ENCODE peak calls at places on chromosome 1, in five cellular contexts. One of them, this sample, is unnamed.

GRCh38 chr1:21262282-21263051 is 27.8 kb downstream of the ECE1 start:
- DNase-seq in heart right ventricle: peak
- DNase-seq in HTR-8/SVneo: no peak
- DNase-seq in naive thymus-derived CD4-positive, alpha-beta T cell: no peak
- DNase-seq in iPS-NIHi11: no peak
- DNase-seq in this sample: peak

GRCh38 chr1:19448491-19449439 is 36.6 kb downstream of the CAPZB start:
- DNase-seq in heart right ventricle: peak
- DNase-seq in HTR-8/SVneo: peak
- DNase-seq in naive thymus-derived CD4-positive, alpha-beta T cell: no peak
- DNase-seq in iPS-NIHi11: no peak
- DNase-seq in this sample: peak

GRCh38 chr1:61606448-61607312 is 118.3 kb downstream of the TM2D1 start:
- DNase-seq in heart right ventricle: peak
- DNase-seq in HTR-8/SVneo: no peak
- DNase-seq in naive thymus-derived CD4-positive, alpha-beta T cell: no peak
- DNase-seq in iPS-NIHi11: no peak
- DNase-seq in this sample: peak

GRCh38 chr1:147580200-147580557 is 38.9 kb downstream of the BCL9 start:
- DNase-seq in heart right ventricle: no peak
- DNase-seq in HTR-8/SVneo: peak
- DNase-seq in naive thymus-derived CD4-positive, alpha-beta T cell: peak
- DNase-seq in iPS-NIHi11: no peak
- DNase-seq in this sample: no peak

GRCh38 chr1:195799016-195799415 is 809.2 kb downstream of the KCNT2 start:
- DNase-seq in heart right ventricle: no peak
- DNase-seq in HTR-8/SVneo: no peak
- DNase-seq in naive thymus-derived CD4-positive, alpha-beta T cell: no peak
- DNase-seq in iPS-NIHi11: no peak
- DNase-seq in this sample: no peak

GRCh38 chr1:224203243-224204016 is 20.4 kb downstream of the DEGS1 start:
- DNase-seq in heart right ventricle: peak
- DNase-seq in HTR-8/SVneo: no peak
- DNase-seq in naive thymus-derived CD4-positive, alpha-beta T cell: no peak
- DNase-seq in iPS-NIHi11: peak
- DNase-seq in this sample: peak

GRCh38 chr1:46725736-46726108 is 6.8 kb upstream of the EFCAB14 start:
- DNase-seq in heart right ventricle: no peak
- DNase-seq in HTR-8/SVneo: no peak
- DNase-seq in naive thymus-derived CD4-positive, alpha-beta T cell: no peak
- DNase-seq in iPS-NIHi11: no peak
- DNase-seq in this sample: no peak

GRCh38 chr1:111603979-111604378 is 15.6 kb upstream of the RAP1A start:
- DNase-seq in heart right ventricle: no peak
- DNase-seq in HTR-8/SVneo: no peak
- DNase-seq in naive thymus-derived CD4-positive, alpha-beta T cell: peak
- DNase-seq in iPS-NIHi11: no peak
- DNase-seq in this sample: no peak

GRCh38 chr1:119799599-119800177 is 11.6 kb downstream of the REG4 start:
- DNase-seq in heart right ventricle: no peak
- DNase-seq in HTR-8/SVneo: no peak
- DNase-seq in naive thymus-derived CD4-positive, alpha-beta T cell: no peak
- DNase-seq in iPS-NIHi11: no peak
- DNase-seq in this sample: no peak

GRCh38 chr1:22930235-22930912 is 42.3 kb downstream of the LACTBL1 start:
- DNase-seq in heart right ventricle: peak
- DNase-seq in HTR-8/SVneo: peak
- DNase-seq in naive thymus-derived CD4-positive, alpha-beta T cell: no peak
- DNase-seq in iPS-NIHi11: peak
- DNase-seq in this sample: no peak

GRCh38 chr1:168550971-168551370 is 7.2 kb upstream of the XCL2 start:
- DNase-seq in heart right ventricle: no peak
- DNase-seq in HTR-8/SVneo: no peak
- DNase-seq in naive thymus-derived CD4-positive, alpha-beta T cell: no peak
- DNase-seq in iPS-NIHi11: no peak
- DNase-seq in this sample: no peak

GRCh38 chr1:28594661-28595411 is 2.8 kb downstream of the RAB42 start:
- DNase-seq in heart right ventricle: no peak
- DNase-seq in HTR-8/SVneo: peak
- DNase-seq in naive thymus-derived CD4-positive, alpha-beta T cell: no peak
- DNase-seq in iPS-NIHi11: no peak
- DNase-seq in this sample: no peak

GRCh38 chr1:31374511-31375196 is 1.8 kb upstream of the FABP3 start:
- DNase-seq in heart right ventricle: peak
- DNase-seq in HTR-8/SVneo: no peak
- DNase-seq in naive thymus-derived CD4-positive, alpha-beta T cell: no peak
- DNase-seq in iPS-NIHi11: no peak
- DNase-seq in this sample: peak

GRCh38 chr1:77282866-77283539 is 1.2 kb downstream of the AK5 start:
- DNase-seq in heart right ventricle: no peak
- DNase-seq in HTR-8/SVneo: no peak
- DNase-seq in naive thymus-derived CD4-positive, alpha-beta T cell: peak
- DNase-seq in iPS-NIHi11: peak
- DNase-seq in this sample: no peak

GRCh38 chr1:231248778-231249177 is 7.8 kb downstream of the GNPAT start:
- DNase-seq in heart right ventricle: no peak
- DNase-seq in HTR-8/SVneo: no peak
- DNase-seq in naive thymus-derived CD4-positive, alpha-beta T cell: no peak
- DNase-seq in iPS-NIHi11: no peak
- DNase-seq in this sample: no peak

GRCh38 chr1:67674260-67675011 is 10.6 kb upstream of the GADD45A start:
- DNase-seq in heart right ventricle: peak
- DNase-seq in HTR-8/SVneo: no peak
- DNase-seq in naive thymus-derived CD4-positive, alpha-beta T cell: peak
- DNase-seq in iPS-NIHi11: peak
- DNase-seq in this sample: peak

GRCh38 chr1:117161887-117162286 is 40.3 kb upstream of the TRIM45 start:
- DNase-seq in heart right ventricle: no peak
- DNase-seq in HTR-8/SVneo: no peak
- DNase-seq in naive thymus-derived CD4-positive, alpha-beta T cell: no peak
- DNase-seq in iPS-NIHi11: no peak
- DNase-seq in this sample: no peak

GRCh38 chr1:180382326-180383115 is 119.9 kb downstream of the ACBD6 start:
- DNase-seq in heart right ventricle: no peak
- DNase-seq in HTR-8/SVneo: no peak
- DNase-seq in naive thymus-derived CD4-positive, alpha-beta T cell: no peak
- DNase-seq in iPS-NIHi11: no peak
- DNase-seq in this sample: no peak

GRCh38 chr1:9211291-9211811 is 23.2 kb upstream of the H6PD start:
- DNase-seq in heart right ventricle: no peak
- DNase-seq in HTR-8/SVneo: peak
- DNase-seq in naive thymus-derived CD4-positive, alpha-beta T cell: no peak
- DNase-seq in iPS-NIHi11: no peak
- DNase-seq in this sample: no peak

GRCh38 chr1:93419344-93419743 is 28.6 kb upstream of the FNBP1L start:
- DNase-seq in heart right ventricle: no peak
- DNase-seq in HTR-8/SVneo: no peak
- DNase-seq in naive thymus-derived CD4-positive, alpha-beta T cell: no peak
- DNase-seq in iPS-NIHi11: no peak
- DNase-seq in this sample: no peak

GRCh38 chr1:44650159-44650831 is 24.0 kb downstream of the TMEM53 start:
- DNase-seq in heart right ventricle: peak
- DNase-seq in HTR-8/SVneo: no peak
- DNase-seq in naive thymus-derived CD4-positive, alpha-beta T cell: no peak
- DNase-seq in iPS-NIHi11: peak
- DNase-seq in this sample: peak

GRCh38 chr1:2341706-2342383 is 49.5 kb downstream of the MORN1 start:
- DNase-seq in heart right ventricle: no peak
- DNase-seq in HTR-8/SVneo: no peak
- DNase-seq in naive thymus-derived CD4-positive, alpha-beta T cell: no peak
- DNase-seq in iPS-NIHi11: no peak
- DNase-seq in this sample: no peak

GRCh38 chr1:39102537-39103320 is 76.6 kb downstream of the NDUFS5 start:
- DNase-seq in heart right ventricle: peak
- DNase-seq in HTR-8/SVneo: no peak
- DNase-seq in naive thymus-derived CD4-positive, alpha-beta T cell: peak
- DNase-seq in iPS-NIHi11: peak
- DNase-seq in this sample: peak

GRCh38 chr1:7440154-7440553 is 330.9 kb upstream of the VAMP3 start:
- DNase-seq in heart right ventricle: no peak
- DNase-seq in HTR-8/SVneo: no peak
- DNase-seq in naive thymus-derived CD4-positive, alpha-beta T cell: no peak
- DNase-seq in iPS-NIHi11: no peak
- DNase-seq in this sample: no peak

GRCh38 chr1:39224295-39224829 is 19.9 kb downstream of the MACF1 start:
- DNase-seq in heart right ventricle: no peak
- DNase-seq in HTR-8/SVneo: no peak
- DNase-seq in naive thymus-derived CD4-positive, alpha-beta T cell: no peak
- DNase-seq in iPS-NIHi11: no peak
- DNase-seq in this sample: no peak

This sample was measured in gastrocnemius medialis.